ENCODE peak calls at places on chromosomes 4 and X, in four cellular contexts. O, M, G and K are unnamed samples.

GRCh38 chrX:47179221-47179927 is 14.3 kb upstream of the UBA1 start:
- DNase-seq in M (peak; percentile 83), G (no peak), O (no peak), K (no peak)

GRCh38 chrX:6813836-6814370 is 279.0 kb upstream of the VCX3A start:
- DNase-seq in O (no peak), M (no peak), G (no peak), K (no peak)

GRCh38 chrX:3346436-3347329 is at the start of gene MXRA5:
- DNase-seq in M (no peak), G (no peak), O (no peak), K (no peak)

GRCh38 chr4:152575533-152575932 is 39.6 kb upstream of the FBXW7 start:
- DNase-seq in O (no peak), G (no peak), M (no peak), K (no peak)

GRCh38 chr4:125433453-125433852 is 118.7 kb downstream of the FAT4 start:
- DNase-seq in M (no peak), O (no peak), G (no peak), K (no peak)

GRCh38 chr4:41990029-41990382 is 324 bp upstream of the SLC30A9 start:
- DNase-seq in G (no peak), O (no peak), M (no peak), K (no peak)

GRCh38 chr4:170089274-170089742 is 448 bp downstream of the AADAT start:
- DNase-seq in G (no peak), M (no peak), O (peak; percentile 18), K (no peak)

GRCh38 chr4:110200673-110201072 is 2.3 kb upstream of the ELOVL6 start:
- DNase-seq in O (no peak), M (no peak), G (no peak), K (no peak)

GRCh38 chr4:82739292-82740190 is 59.1 kb downstream of the SCD5 start:
- DNase-seq in M (no peak), O (peak; percentile 53), G (peak; percentile 23), K (peak; percentile 46)

GRCh38 chr4:124202106-124202505 is 510.4 kb downstream of the ANKRD50 start:
- DNase-seq in G (no peak), M (no peak), O (peak; percentile 52), K (peak; percentile 40)

GRCh38 chrX:54178100-54178940 is 4.7 kb downstream of the FAM120C start:
- DNase-seq in G (no peak), O (no peak), M (no peak), K (no peak)

GRCh38 chr4:84708406-84709135 is 125.6 kb downstream of the CDS1 start:
- DNase-seq in M (no peak), G (no peak), O (no peak), K (no peak)

GRCh38 chrX:132411310-132411977 is 77.4 kb downstream of the MBNL3 start:
- DNase-seq in O (no peak), M (no peak), G (no peak), K (no peak)

GRCh38 chrX:53160297-53160983 is 64.6 kb downstream of the KDM5C start:
- DNase-seq in G (no peak), O (no peak), M (no peak), K (peak; percentile 27)

GRCh38 chrX:119721926-119722325 is 29.0 kb upstream of the SEPTIN6 start:
- DNase-seq in G (no peak), M (no peak), O (no peak), K (no peak)

GRCh38 chr4:85825937-85826678 is 351.2 kb downstream of the ARHGAP24 start:
- DNase-seq in G (no peak), O (no peak), M (no peak), K (no peak)

GRCh38 chr4:6893449-6894085 is 16.1 kb upstream of the TBC1D14 start:
- DNase-seq in G (no peak), O (no peak), M (no peak), K (peak; percentile 75)

GRCh38 chr4:3315566-3315965 is 22.7 kb downstream of the RGS12 start:
- DNase-seq in M (no peak), G (no peak), O (peak; percentile 10), K (no peak)

GRCh38 chr4:128636906-128637305 is 172.6 kb upstream of the JADE1 start:
- DNase-seq in O (no peak), M (no peak), G (no peak), K (no peak)

GRCh38 chr4:128635939-128636551 is 173.5 kb upstream of the JADE1 start:
- DNase-seq in O (no peak), M (no peak), G (no peak), K (no peak)

GRCh38 chr4:128633067-128633466 is 176.4 kb upstream of the JADE1 start:
- DNase-seq in M (no peak), G (no peak), O (no peak), K (no peak)

GRCh38 chr4:128639586-128640270 is 169.8 kb upstream of the JADE1 start:
- DNase-seq in O (no peak), G (no peak), M (no peak), K (no peak)

GRCh38 chr4:128635141-128635911 is 174.2 kb upstream of the JADE1 start:
- DNase-seq in M (no peak), O (no peak), G (no peak), K (no peak)
- TF ChIP-seq POLR2A in M (no peak), O (no peak), G (no peak), K (no peak)

GRCh38 chr4:123096038-123096437 is 173.6 kb upstream of the NUDT6 start:
- DNase-seq in O (no peak), M (no peak), G (no peak), K (no peak)
- TF ChIP-seq CTCF in O (no peak), M (no peak), G (no peak), K (no peak)

DNA sequence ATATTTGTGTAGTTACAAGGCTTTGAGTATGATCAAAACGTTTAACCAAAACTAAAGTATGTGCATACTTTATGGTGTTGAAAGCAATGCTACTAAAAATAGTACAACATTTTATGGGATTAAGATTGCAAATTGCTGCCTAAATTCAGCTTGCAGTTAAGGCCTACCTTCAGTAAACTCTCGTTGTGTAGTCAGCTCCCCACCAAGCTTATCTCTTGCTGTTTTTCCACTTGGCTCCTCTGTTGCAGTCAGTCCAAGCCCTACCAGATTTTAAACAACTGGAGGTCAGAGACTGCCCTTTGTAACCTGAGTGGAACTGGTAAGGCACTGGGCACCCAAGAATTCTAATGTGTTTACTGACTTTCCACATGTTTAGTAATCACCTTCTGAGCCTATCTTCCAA is 25.7 kb downstream of the AFF1 start:
- DNase-seq in G (no peak), O (no peak), M (no peak), K (no peak)
- H3K4me3 ChIP-seq in G (no peak overlapping the region), O (no peak overlapping the region), M (no peak overlapping the region), K (no peak overlapping the region)

DNA sequence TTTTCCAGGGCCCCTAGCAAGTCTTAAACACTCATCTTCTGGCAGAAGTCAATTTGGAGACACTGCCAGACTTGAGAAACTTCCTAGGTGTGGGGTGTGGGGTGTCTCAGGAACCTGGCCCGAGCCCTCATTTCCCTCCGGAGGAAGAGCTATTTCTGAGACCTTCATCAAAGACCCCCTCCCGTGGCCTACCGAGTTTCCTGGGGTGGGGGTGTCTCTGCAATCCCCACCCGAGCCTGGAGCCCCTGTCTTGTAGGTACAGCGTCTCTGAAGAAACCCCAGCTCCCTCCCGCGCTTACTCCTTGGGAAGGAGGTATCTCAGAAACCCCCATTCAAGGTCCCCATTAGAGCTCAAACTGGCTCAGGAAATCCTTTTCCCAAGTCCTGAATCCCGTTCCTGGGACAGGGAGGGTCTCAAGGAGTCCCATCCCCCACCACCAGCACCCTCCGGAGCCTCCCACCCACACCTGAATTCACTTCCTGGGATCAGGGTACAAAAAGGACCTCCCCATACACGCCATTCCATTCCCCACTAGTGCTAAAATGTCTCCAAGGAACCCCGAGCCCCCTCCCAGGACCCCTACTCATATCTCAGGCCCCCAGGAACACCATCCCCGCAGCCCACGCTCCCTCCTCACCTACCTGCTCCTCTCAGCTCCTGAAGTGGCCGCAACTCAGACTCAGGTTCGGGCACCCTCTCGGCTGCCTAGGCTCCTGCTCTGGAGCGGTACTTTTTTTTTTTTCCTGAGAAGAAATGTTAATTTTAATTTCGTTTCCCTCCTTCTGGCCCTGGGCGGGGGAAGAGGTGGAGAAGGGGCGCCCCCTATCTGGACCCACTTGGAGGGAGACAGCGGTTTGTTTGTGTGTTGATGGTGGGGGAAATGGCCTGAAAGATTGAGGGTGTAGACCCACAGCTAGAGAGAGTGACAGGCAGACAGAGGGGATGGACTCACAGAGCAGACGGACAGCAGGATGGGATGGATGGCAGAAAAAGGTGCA is 1.1 kb downstream of the SLC38A5 start:
- DNase-seq in G (peak; percentile 43), M (no peak), O (peak; percentile 36), K (no peak)
- TF ChIP-seq POLR2A in G (no peak), M (no peak), O (no peak), K (no peak)

DNA sequence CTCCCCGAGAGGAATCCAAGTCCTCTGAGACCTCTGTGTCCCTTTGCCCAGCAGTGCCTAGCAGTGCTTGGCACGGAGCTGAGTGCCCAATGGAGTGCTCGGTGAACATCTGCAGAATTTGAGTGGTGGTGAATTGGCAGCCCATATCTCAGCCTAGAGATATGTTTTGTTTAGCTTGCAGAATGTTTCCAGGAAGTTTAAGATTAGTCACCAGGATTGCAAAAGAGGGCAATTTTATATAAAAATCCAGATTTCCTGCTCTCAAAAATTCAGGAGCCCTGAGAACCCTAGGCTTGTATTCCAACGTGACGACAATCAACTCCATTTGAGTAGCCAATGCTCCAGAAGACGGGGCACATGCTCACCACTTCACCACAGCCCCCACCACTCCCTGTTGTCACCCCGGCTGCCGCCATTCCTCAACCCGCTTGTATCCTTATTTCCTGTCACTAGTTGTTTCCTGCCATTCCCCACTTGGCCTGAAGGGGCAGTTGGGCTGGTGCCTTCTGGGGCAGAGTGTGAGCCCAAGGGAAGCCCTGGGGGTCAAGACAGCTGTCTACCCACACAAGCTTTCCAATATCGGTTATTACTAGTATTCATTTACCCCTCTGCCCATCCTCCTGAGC is 116.9 kb downstream of the EFNB1 start:
- DNase-seq in G (no peak), O (no peak), M (no peak), K (no peak)
- TF ChIP-seq CTCF in G (no peak), O (no peak), M (no peak), K (no peak)

DNA sequence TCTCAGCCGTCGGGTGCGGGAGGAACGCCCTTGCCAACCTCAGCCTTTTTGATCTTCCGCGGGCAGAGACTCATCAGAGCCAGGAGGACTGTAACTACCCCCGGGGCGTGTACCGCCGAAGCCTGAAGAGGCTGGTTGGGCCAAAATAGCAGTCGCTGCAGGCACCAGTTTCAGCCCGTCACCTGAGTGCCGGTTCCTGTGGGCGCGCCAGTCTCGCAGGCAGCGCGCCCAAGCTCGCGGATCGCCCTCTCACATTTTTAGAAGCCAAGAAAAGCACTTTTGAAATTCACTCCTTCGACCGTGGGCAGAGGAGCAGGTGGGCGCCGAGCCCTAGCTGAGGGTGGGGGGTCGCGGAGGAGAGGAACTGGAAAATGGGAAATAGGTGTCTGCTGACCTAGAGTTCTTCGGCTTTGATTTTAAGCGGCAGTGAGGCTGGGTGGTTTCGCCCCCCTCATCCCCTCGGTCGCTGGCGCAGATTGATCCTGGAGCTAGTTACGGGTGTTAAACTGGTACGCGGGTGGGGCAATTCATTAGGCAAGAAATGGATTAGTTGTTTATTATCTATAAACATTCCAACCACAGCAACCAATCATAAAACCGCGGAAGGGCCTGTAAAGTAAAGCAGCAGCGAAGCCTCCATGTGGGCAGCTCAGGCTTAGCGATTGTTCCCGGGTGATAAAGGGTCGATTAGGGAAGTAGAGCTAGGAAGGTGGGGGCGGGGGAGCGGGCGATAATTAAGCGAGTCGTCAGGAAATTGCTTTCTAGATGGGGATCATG is 69.2 kb downstream of the FBXO8 start:
- DNase-seq in G (no peak), O (no peak), M (no peak), K (no peak)
- H3K4me3 ChIP-seq in G (peak overlapping the region; percentile 15), O (peak overlapping the region; percentile 12), M (peak overlapping the region; percentile 16), K (no peak overlapping the region)